ENCODE peak calls at places on chromosomes 5 and 9, in eight cellular contexts. O, U, Y, W, P, S, C and I are unnamed samples.

GRCh38 chr5:54296386-54296785 is 14.0 kb downstream of the ARL15 start:
- DNase-seq in O (no peak), U (peak), Y (no peak), W (peak), P (no peak), S (peak), C (no peak), I (no peak)

GRCh38 chr5:8061140-8061469 is 192.2 kb downstream of the MTRR start:
- DNase-seq in O (no peak), U (no peak), Y (no peak), W (no peak), P (no peak), S (no peak), C (no peak), I (no peak)

GRCh38 chr5:134275822-134276221 is 49.9 kb upstream of the PPP2CA start:
- DNase-seq in O (peak), U (no peak), Y (no peak), W (no peak), P (no peak), S (no peak), C (no peak), I (no peak)

GRCh38 chr9:75880556-75880955 is 9.9 kb upstream of the PCSK5 start:
- DNase-seq in O (no peak), U (no peak), Y (no peak), W (no peak), P (no peak), S (no peak), C (no peak), I (no peak)

GRCh38 chr9:124222918-124223720 is 34.6 kb upstream of the NEK6 start:
- DNase-seq in O (no peak), U (peak), Y (no peak), W (no peak), P (no peak), S (no peak), C (peak), I (no peak)

GRCh38 chr5:72036951-72037350 is 70.3 kb upstream of the MAP1B start:
- DNase-seq in O (no peak), U (no peak), Y (peak), W (no peak), P (no peak), S (peak), C (no peak), I (no peak)

GRCh38 chr5:69493235-69493925 is 790 bp downstream of the OCLN start:
- DNase-seq in O (no peak), U (peak), Y (no peak), W (no peak), P (no peak), S (peak), C (peak), I (no peak)

GRCh38 chr9:87285183-87285582 is 212.5 kb upstream of the DAPK1 start:
- DNase-seq in O (no peak), U (no peak), Y (peak), W (no peak), P (no peak), S (no peak), C (no peak), I (no peak)

GRCh38 chr5:137531266-137531665 is 32.1 kb upstream of the SPOCK1 start:
- DNase-seq in O (no peak), U (no peak), Y (no peak), W (no peak), P (no peak), S (no peak), C (no peak), I (no peak)

GRCh38 chr9:17795708-17796107 is 216.8 kb downstream of the SH3GL2 start:
- DNase-seq in O (no peak), U (no peak), Y (no peak), W (no peak), P (no peak), S (no peak), C (no peak), I (no peak)

GRCh38 chr9:123375725-123376132 is 19.7 kb downstream of the CRB2 start:
- DNase-seq in O (no peak), U (peak), Y (no peak), W (no peak), P (no peak), S (no peak), C (peak), I (no peak)

GRCh38 chr5:64594601-64595518 is 89.0 kb downstream of the RGS7BP start:
- DNase-seq in O (no peak), U (no peak), Y (no peak), W (peak), P (no peak), S (peak), C (no peak), I (peak)

GRCh38 chr5:174737335-174737734 is 13.0 kb downstream of the MSX2 start:
- DNase-seq in O (no peak), U (no peak), Y (no peak), W (no peak), P (no peak), S (no peak), C (no peak), I (no peak)

GRCh38 chr5:148623741-148624140 is 30.6 kb downstream of the HTR4 start:
- DNase-seq in O (no peak), U (no peak), Y (no peak), W (no peak), P (no peak), S (no peak), C (no peak), I (no peak)

GRCh38 chr5:23025604-23026003 is 172.5 kb upstream of the CDH12 start:
- DNase-seq in O (no peak), U (no peak), Y (no peak), W (no peak), P (no peak), S (no peak), C (no peak), I (no peak)

GRCh38 chr5:149128023-149128875 is 13.0 kb upstream of the ABLIM3 start:
- DNase-seq in O (no peak), U (no peak), Y (peak), W (peak), P (no peak), S (no peak), C (no peak), I (no peak)

GRCh38 chr9:110950041-110950645 is 88.1 kb downstream of the LPAR1 start:
- DNase-seq in O (no peak), U (no peak), Y (peak), W (no peak), P (no peak), S (no peak), C (peak), I (no peak)

GRCh38 chr9:136302527-136302926 is 1.4 kb downstream of the CCDC187 start:
- DNase-seq in O (no peak), U (no peak), Y (no peak), W (no peak), P (no peak), S (no peak), C (no peak), I (no peak)

GRCh38 chr9:34976992-34977391 is 12.6 kb upstream of the DNAJB5 start:
- DNase-seq in O (no peak), U (no peak), Y (no peak), W (no peak), P (no peak), S (no peak), C (no peak), I (no peak)

GRCh38 chr9:100492952-100493351 is 20.0 kb downstream of the TMEFF1 start:
- DNase-seq in O (no peak), U (no peak), Y (no peak), W (peak), P (no peak), S (no peak), C (peak), I (no peak)

GRCh38 chr5:172498431-172499129 is 44.3 kb upstream of the SH3PXD2B start:
- DNase-seq in O (no peak), U (no peak), Y (no peak), W (no peak), P (no peak), S (no peak), C (no peak), I (no peak)

GRCh38 chr5:178143901-178144300 is 9.8 kb downstream of the NHP2 start:
- DNase-seq in O (no peak), U (no peak), Y (no peak), W (no peak), P (no peak), S (no peak), C (peak), I (no peak)

GRCh38 chr9:113614843-113615648 is 151.5 kb downstream of the RGS3 start:
- DNase-seq in O (no peak), U (no peak), Y (peak), W (no peak), P (no peak), S (no peak), C (peak), I (no peak)

GRCh38 chr5:34415559-34416198 is 240.4 kb upstream of the RAI14 start:
- DNase-seq in O (peak), U (no peak), Y (peak), W (no peak), P (no peak), S (no peak), C (no peak), I (no peak)

GRCh38 chr9:111605041-111605559 is 5.7 kb upstream of the PTGR1 start:
- DNase-seq in O (no peak), U (no peak), Y (no peak), W (no peak), P (no peak), S (no peak), C (no peak), I (no peak)

GRCh38 chr5:178225174-178225573 is 7.4 kb downstream of the PHYKPL start:
- DNase-seq in O (no peak), U (peak), Y (no peak), W (no peak), P (no peak), S (no peak), C (no peak), I (no peak)

GRCh38 chr5:133757396-133757795 is 145.1 kb upstream of the FSTL4 start:
- DNase-seq in O (no peak), U (no peak), Y (no peak), W (no peak), P (no peak), S (no peak), C (no peak), I (no peak)

GRCh38 chr5:98248949-98249348 is 524.5 kb upstream of the RGMB start:
- DNase-seq in O (no peak), U (no peak), Y (peak), W (no peak), P (no peak), S (no peak), C (peak), I (no peak)

GRCh38 chr9:32554107-32554506 is 1.7 kb upstream of the TOPORS start:
- DNase-seq in O (no peak), U (no peak), Y (no peak), W (no peak), P (no peak), S (no peak), C (peak), I (no peak)

GRCh38 chr5:60722416-60722815 is 22.4 kb upstream of the DEPDC1B start:
- DNase-seq in O (no peak), U (no peak), Y (no peak), W (no peak), P (no peak), S (no peak), C (no peak), I (no peak)

GRCh38 chr9:127493592-127494303 is 42.4 kb downstream of the LRSAM1 start:
- DNase-seq in O (no peak), U (peak), Y (no peak), W (no peak), P (no peak), S (peak), C (no peak), I (no peak)

GRCh38 chr9:127204771-127205470 is 59.7 kb upstream of the GARNL3 start:
- DNase-seq in O (no peak), U (no peak), Y (peak), W (peak), P (no peak), S (peak), C (peak), I (no peak)

GRCh38 chr5:96883871-96884270 is 7.6 kb downstream of the ERAP2 start:
- DNase-seq in O (no peak), U (no peak), Y (no peak), W (no peak), P (no peak), S (no peak), C (no peak), I (no peak)

GRCh38 chr5:6556089-6556801 is 76.6 kb downstream of the NSUN2 start:
- DNase-seq in O (no peak), U (no peak), Y (peak), W (no peak), P (no peak), S (peak), C (no peak), I (no peak)

GRCh38 chr9:135504262-135505229 is 4.1 kb downstream of the MRPS2 start:
- DNase-seq in O (no peak), U (peak), Y (peak), W (peak), P (peak), S (peak), C (peak), I (no peak)